ENCODE peak calls at places on chromosomes 12 and 14, in ten cellular contexts. I is choroid plexus epithelial cell, Z is lower leg skin, O is HTR-8/SVneo, E is coronary artery, Q is T follicular helper cell, K is heart left ventricle, V is epithelial cell of proximal tubule, G is HT1080, S is DND-41. T is an unnamed sample.

GRCh38 chr14:35122696-35123387 is 490 bp downstream of the PRORP start:
- DNase-seq in I (peak; percentile 74), Z (no peak), O (peak; percentile 27), E (no peak), Q (no peak), K (no peak), V (peak; percentile 38), G (no peak), S (no peak), T (no peak)

GRCh38 chr12:12716151-12716844 is 870 bp upstream of the CDKN1B start:
- DNase-seq in I (peak; percentile 51), Z (no peak), O (no peak), E (no peak), Q (no peak), K (peak; percentile 32), V (no peak), G (peak; percentile 8), S (peak; percentile 57), T (no peak)

GRCh38 chr14:58294201-58294600 is 4.2 kb upstream of the ARID4A start:
- DNase-seq in I (no peak), Z (no peak), O (no peak), E (no peak), Q (no peak), K (no peak), V (no peak), G (no peak), S (no peak), T (no peak)

GRCh38 chr14:95255013-95255412 is 64.7 kb downstream of the CLMN start:
- DNase-seq in I (no peak), Z (peak; percentile 57), O (no peak), E (peak; percentile 35), Q (no peak), K (no peak), V (no peak), G (no peak), S (no peak), T (no peak)

GRCh38 chr14:39956372-39956771 is 524.1 kb upstream of the FBXO33 start:
- DNase-seq in I (no peak), Z (no peak), O (peak; percentile 3), E (no peak), Q (no peak), K (no peak), V (no peak), G (no peak), S (no peak), T (no peak)

GRCh38 chr12:88299567-88300101 is 157.5 kb downstream of the TMTC3 start:
- DNase-seq in I (peak; percentile 98), Z (no peak), O (peak; percentile 44), E (no peak), Q (no peak), K (no peak), V (peak; percentile 94), G (peak; percentile 97), S (no peak), T (no peak)

GRCh38 chr14:61381589-61381988 is 60.2 kb downstream of the PRKCH start:
- DNase-seq in I (no peak), Z (no peak), O (no peak), E (no peak), Q (no peak), K (no peak), V (no peak), G (no peak), S (no peak), T (no peak)

GRCh38 chr12:54000105-54000773 is at the start of gene HOXC9:
- DNase-seq in I (no peak), Z (no peak), O (no peak), E (no peak), Q (no peak), K (no peak), V (no peak), G (no peak), S (no peak), T (no peak)

GRCh38 chr12:5376591-5377207 is 55.2 kb upstream of the NTF3 start:
- DNase-seq in I (no peak), Z (no peak), O (no peak), E (no peak), Q (no peak), K (no peak), V (no peak), G (no peak), S (no peak), T (no peak)

GRCh38 chr12:32901553-32901952 is 5.0 kb upstream of the PKP2 start:
- DNase-seq in I (peak; percentile 58), Z (no peak), O (no peak), E (no peak), Q (no peak), K (no peak), V (no peak), G (no peak), S (no peak), T (no peak)

GRCh38 chr12:72523754-72524153 is 251.6 kb downstream of the TRHDE start:
- DNase-seq in I (peak; percentile 17), Z (no peak), O (no peak), E (no peak), Q (no peak), K (no peak), V (no peak), G (no peak), S (no peak), T (no peak)

GRCh38 chr12:111034911-111035577 is 114.7 kb upstream of the MYL2 start:
- DNase-seq in I (peak; percentile 4), Z (no peak), O (no peak), E (no peak), Q (no peak), K (no peak), V (no peak), G (no peak), S (no peak), T (no peak)

GRCh38 chr14:33210304-33210703 is 271.6 kb downstream of the NPAS3 start:
- DNase-seq in I (peak; percentile 54), Z (no peak), O (no peak), E (no peak), Q (no peak), K (no peak), V (no peak), G (no peak), S (peak; percentile 35), T (no peak)

GRCh38 chr12:57126561-57126960 is 1.7 kb upstream of the LRP1 start:
- DNase-seq in I (no peak), Z (no peak), O (no peak), E (no peak), Q (no peak), K (no peak), V (no peak), G (no peak), S (no peak), T (no peak)

GRCh38 chr12:45416161-45416560 is 200.3 kb downstream of the ANO6 start:
- DNase-seq in I (no peak), Z (no peak), O (no peak), E (no peak), Q (no peak), K (no peak), V (no peak), G (no peak), S (no peak), T (no peak)

GRCh38 chr12:40915172-40915571 is 222.9 kb downstream of the CNTN1 start:
- DNase-seq in I (no peak), Z (no peak), O (no peak), E (no peak), Q (no peak), K (no peak), V (no peak), G (no peak), S (no peak), T (no peak)

GRCh38 chr14:51846631-51847488 is 13.6 kb upstream of the GNG2 start:
- DNase-seq in I (peak; percentile 71), Z (peak; percentile 86), O (no peak), E (no peak), Q (peak; percentile 86), K (peak; percentile 38), V (no peak), G (peak; percentile 41), S (peak; percentile 92), T (no peak)